ENCODE peak calls at places on chromosomes 1 and 21, in four cellular contexts. One of them, this sample, is unnamed.

GRCh38 chr1:29521438-29521715 is 285.1 kb downstream of the PTPRU start:
- DNase-seq in IMR-90: no peak
- DNase-seq in neuronal stem cell: no peak
- DNase-seq in trophoblast cell: no peak
- DNase-seq in this sample: no peak

GRCh38 chr21:32929633-32930038 is 96.1 kb upstream of the OLIG2 start:
- DNase-seq in IMR-90: no peak
- DNase-seq in neuronal stem cell: no peak
- DNase-seq in trophoblast cell: no peak
- DNase-seq in this sample: no peak

GRCh38 chr1:174743654-174744561 is 255.8 kb upstream of the CACYBP start:
- DNase-seq in IMR-90: peak
- DNase-seq in neuronal stem cell: peak
- DNase-seq in trophoblast cell: peak
- DNase-seq in this sample: peak

GRCh38 chr1:64187646-64188045 is 15.8 kb upstream of the UBE2U start:
- DNase-seq in IMR-90: no peak
- DNase-seq in neuronal stem cell: no peak
- DNase-seq in trophoblast cell: peak
- DNase-seq in this sample: no peak

GRCh38 chr1:237309595-237310118 is 267.7 kb downstream of the RYR2 start:
- DNase-seq in IMR-90: no peak
- DNase-seq in neuronal stem cell: no peak
- DNase-seq in trophoblast cell: no peak
- DNase-seq in this sample: no peak

GRCh38 chr1:93804412-93804811 is 74.6 kb downstream of the DNTTIP2 start:
- DNase-seq in IMR-90: peak
- DNase-seq in neuronal stem cell: no peak
- DNase-seq in trophoblast cell: peak
- DNase-seq in this sample: no peak

GRCh38 chr1:101198842-101199636 is 37.8 kb upstream of the S1PR1 start:
- DNase-seq in IMR-90: no peak
- DNase-seq in neuronal stem cell: no peak
- DNase-seq in trophoblast cell: no peak
- DNase-seq in this sample: no peak

GRCh38 chr1:234529661-234530237 is 50.8 kb upstream of the TARBP1 start:
- DNase-seq in IMR-90: no peak
- DNase-seq in neuronal stem cell: no peak
- DNase-seq in trophoblast cell: no peak
- DNase-seq in this sample: no peak

GRCh38 chr1:15949453-15950245 is 26.3 kb downstream of the ZBTB17 start:
- DNase-seq in IMR-90: peak
- DNase-seq in neuronal stem cell: no peak
- DNase-seq in trophoblast cell: peak
- DNase-seq in this sample: peak
- H3K18ac ChIP-seq in IMR-90: peak
- H3K18ac ChIP-seq in neuronal stem cell: peak
- H3K18ac ChIP-seq in trophoblast cell: peak
- H3K18ac ChIP-seq in this sample: no peak

GRCh38 chr1:111750856-111751255 is 4.8 kb upstream of the DDX20 start:
- DNase-seq in IMR-90: no peak
- DNase-seq in neuronal stem cell: no peak
- DNase-seq in trophoblast cell: no peak
- DNase-seq in this sample: no peak

GRCh38 chr1:111748618-111749337 is 6.9 kb upstream of the DDX20 start:
- DNase-seq in IMR-90: no peak
- DNase-seq in neuronal stem cell: no peak
- DNase-seq in trophoblast cell: no peak
- DNase-seq in this sample: peak

GRCh38 chr1:111755321-111756123 is at the start of gene DDX20:
- DNase-seq in IMR-90: peak
- DNase-seq in neuronal stem cell: peak
- DNase-seq in trophoblast cell: peak
- DNase-seq in this sample: peak

GRCh38 chr1:111754964-111755320 is 759 bp upstream of the DDX20 start:
- DNase-seq in IMR-90: peak
- DNase-seq in neuronal stem cell: no peak
- DNase-seq in trophoblast cell: peak
- DNase-seq in this sample: peak

GRCh38 chr1:111752186-111752585 is 3.5 kb upstream of the DDX20 start:
- DNase-seq in IMR-90: no peak
- DNase-seq in neuronal stem cell: no peak
- DNase-seq in trophoblast cell: no peak
- DNase-seq in this sample: no peak
- H3K27ac ChIP-seq in IMR-90: no peak
- H3K27ac ChIP-seq in neuronal stem cell: no peak
- H3K27ac ChIP-seq in trophoblast cell: no peak
- H3K27ac ChIP-seq in this sample: no peak

GRCh38 chr1:155193275-155193990 is 14.3 kb downstream of the THBS3 start:
- DNase-seq in IMR-90: peak
- DNase-seq in neuronal stem cell: peak
- DNase-seq in trophoblast cell: peak
- DNase-seq in this sample: peak

GRCh38 chr1:155196103-155196892 is 11.4 kb downstream of the THBS3 start:
- DNase-seq in IMR-90: no peak
- DNase-seq in neuronal stem cell: peak
- DNase-seq in trophoblast cell: no peak
- DNase-seq in this sample: peak

GRCh38 chr1:155196893-155197638 is 10.6 kb downstream of the THBS3 start:
- DNase-seq in IMR-90: no peak
- DNase-seq in neuronal stem cell: no peak
- DNase-seq in trophoblast cell: no peak
- DNase-seq in this sample: no peak

GRCh38 chr1:155197901-155198546 is 9.7 kb downstream of the THBS3 start:
- DNase-seq in IMR-90: no peak
- DNase-seq in neuronal stem cell: no peak
- DNase-seq in trophoblast cell: no peak
- DNase-seq in this sample: no peak

DNA sequence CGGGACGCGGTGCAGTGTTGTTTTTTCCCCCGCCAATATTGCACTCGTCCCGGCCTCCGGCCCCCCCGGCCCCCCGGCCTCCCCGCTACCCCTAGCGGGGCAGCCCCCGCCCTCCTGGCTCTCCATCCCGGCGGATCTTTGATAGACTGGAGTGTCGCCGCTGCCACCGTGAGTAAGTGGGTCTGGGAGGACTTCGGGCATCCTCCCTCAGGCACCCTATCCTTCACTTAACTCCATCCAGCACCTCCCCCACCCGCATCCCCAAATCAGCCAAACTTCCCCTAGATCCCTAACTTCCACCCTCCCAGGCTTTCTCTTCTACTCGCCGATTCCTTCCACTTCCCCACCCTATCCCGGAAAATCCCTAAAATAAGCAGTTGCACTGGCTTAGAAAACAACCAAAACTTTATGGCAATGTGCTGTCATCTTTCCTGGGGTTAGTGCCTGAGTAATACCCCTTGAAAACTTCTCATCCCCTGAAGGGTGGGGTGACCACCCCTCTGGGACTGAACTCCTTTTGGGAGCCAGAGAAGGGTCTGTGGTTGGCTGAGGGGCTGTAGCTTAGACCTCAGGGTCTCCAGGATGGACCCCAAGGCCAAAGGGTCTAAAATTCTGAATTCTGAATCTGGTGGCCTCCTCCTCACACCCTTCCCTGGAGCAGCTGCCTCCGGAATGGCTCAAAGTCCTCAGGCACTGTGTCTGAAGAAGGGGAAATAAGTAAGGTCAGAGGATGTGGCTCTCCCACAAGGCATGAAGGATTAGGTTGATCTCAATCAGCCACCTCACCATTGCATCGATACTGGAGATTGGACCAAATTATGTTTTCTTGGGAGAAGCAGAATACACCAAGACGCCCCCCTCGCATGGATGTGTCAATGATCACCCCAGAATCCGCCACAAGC is 12.2 kb downstream of the THBS3 start:
- DNase-seq in IMR-90: peak
- DNase-seq in neuronal stem cell: no peak
- DNase-seq in trophoblast cell: no peak
- DNase-seq in this sample: no peak
- H3K18ac ChIP-seq in IMR-90: no peak
- H3K18ac ChIP-seq in neuronal stem cell: peak
- H3K18ac ChIP-seq in trophoblast cell: no peak
- H3K18ac ChIP-seq in this sample: peak

GRCh38 chr1:211843018-211843417 is 12.5 kb upstream of the LPGAT1 start:
- DNase-seq in IMR-90: no peak
- DNase-seq in neuronal stem cell: no peak
- DNase-seq in trophoblast cell: no peak
- DNase-seq in this sample: no peak
- H3K27ac ChIP-seq in IMR-90: no peak
- H3K27ac ChIP-seq in neuronal stem cell: no peak
- H3K27ac ChIP-seq in trophoblast cell: no peak
- H3K27ac ChIP-seq in this sample: no peak

DNA sequence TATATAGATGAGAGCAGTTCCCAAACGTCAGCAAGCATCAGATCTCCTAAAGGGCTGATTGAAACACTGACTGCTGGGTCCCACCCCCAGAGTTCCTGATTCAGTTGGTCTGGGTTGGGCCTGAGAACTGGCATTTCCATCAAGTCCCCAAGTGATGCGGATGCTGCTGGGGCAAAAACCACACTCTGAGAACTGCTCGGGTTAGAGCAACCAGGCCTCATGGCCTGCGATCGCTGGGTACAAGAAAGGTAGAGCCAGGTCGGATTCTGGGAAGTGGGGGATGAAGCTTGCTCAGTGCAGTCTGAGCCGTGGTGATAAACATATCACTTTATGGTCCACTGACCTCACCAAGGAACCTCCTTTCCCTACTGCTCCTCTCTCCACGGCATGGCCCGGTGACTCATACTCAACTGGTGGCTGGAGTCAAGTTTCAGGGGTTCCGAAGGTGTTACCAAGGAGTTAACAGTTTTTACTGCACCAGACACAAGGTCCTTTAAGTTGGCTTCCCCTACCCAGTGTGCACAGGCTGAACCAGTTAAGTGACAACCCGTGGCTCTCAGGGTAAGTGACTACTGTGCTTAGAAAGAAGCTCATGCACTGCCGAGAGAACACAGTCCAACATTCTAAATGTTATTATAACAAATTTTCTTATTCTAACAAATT is 153.5 kb downstream of the TGFBR3 start:
- DNase-seq in IMR-90: peak
- DNase-seq in neuronal stem cell: no peak
- DNase-seq in trophoblast cell: no peak
- DNase-seq in this sample: peak
- H3K18ac ChIP-seq in IMR-90: peak
- H3K18ac ChIP-seq in neuronal stem cell: peak
- H3K18ac ChIP-seq in trophoblast cell: no peak
- H3K18ac ChIP-seq in this sample: no peak

DNA sequence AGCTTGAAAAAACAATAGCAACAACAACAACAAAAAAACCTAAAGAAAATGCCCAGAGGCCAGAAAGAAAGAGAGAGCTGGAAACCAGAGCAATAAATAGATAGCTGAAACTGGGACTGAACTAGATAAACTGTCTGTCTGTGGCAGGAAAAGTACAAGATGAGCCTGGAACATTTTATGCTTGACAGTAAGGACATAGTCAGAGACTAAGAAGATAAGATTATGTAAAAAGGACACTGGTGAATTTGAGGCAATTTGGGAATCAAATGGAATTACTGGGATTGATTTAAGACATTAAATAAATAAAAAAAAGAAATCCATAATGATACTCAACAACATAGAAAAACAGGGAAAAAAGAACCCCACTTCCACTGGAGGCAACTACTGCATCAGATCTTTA is 1.7 kb upstream of the KIFAP3 start:
- DNase-seq in IMR-90: no peak
- DNase-seq in neuronal stem cell: no peak
- DNase-seq in trophoblast cell: no peak
- DNase-seq in this sample: no peak
- H3K27ac ChIP-seq in IMR-90: no peak
- H3K27ac ChIP-seq in neuronal stem cell: no peak
- H3K27ac ChIP-seq in trophoblast cell: no peak
- H3K27ac ChIP-seq in this sample: no peak

GRCh38 chr1:109229531-109230127 is 15.9 kb downstream of the SARS1 start:
- DNase-seq in IMR-90: no peak
- DNase-seq in neuronal stem cell: peak
- DNase-seq in trophoblast cell: no peak
- DNase-seq in this sample: peak
- H3K18ac ChIP-seq in IMR-90: no peak
- H3K18ac ChIP-seq in neuronal stem cell: peak
- H3K18ac ChIP-seq in trophoblast cell: no peak
- H3K18ac ChIP-seq in this sample: no peak

GRCh38 chr1:86852737-86853408 is 61.1 kb downstream of the SELENOF start:
- DNase-seq in IMR-90: no peak
- DNase-seq in neuronal stem cell: no peak
- DNase-seq in trophoblast cell: no peak
- DNase-seq in this sample: no peak
- H3K27ac ChIP-seq in IMR-90: no peak
- H3K27ac ChIP-seq in neuronal stem cell: no peak
- H3K27ac ChIP-seq in trophoblast cell: no peak
- H3K27ac ChIP-seq in this sample: no peak

This sample was measured in mesendoderm.